ENCODE peak calls at places on chromosomes 5 and 9, in six cellular contexts. A, U, I, S, B and Z are unnamed samples.

GRCh38 chr9:116112236-116112635 is 41.4 kb upstream of the PAPPA start:
- DNase-seq in B (no peak), I (no peak), U (no peak), A (no peak), S (no peak), Z (no peak)

GRCh38 chr5:172395483-172395882 is 58.8 kb downstream of the SH3PXD2B start:
- DNase-seq in A (no peak), B (no peak), S (no peak), U (no peak), I (no peak), Z (no peak)

GRCh38 chr5:13943691-13944090 is 797 bp downstream of the DNAH5 start:
- DNase-seq in S (no peak), A (no peak), B (no peak), U (no peak), I (no peak), Z (no peak)

GRCh38 chr5:53173083-53173482 is 63.5 kb upstream of the MOCS2 start:
- DNase-seq in A (no peak), I (no peak), U (no peak), S (no peak), B (no peak), Z (no peak)

GRCh38 chr5:73591698-73592501 is 26.4 kb downstream of the UTP15 start:
- DNase-seq in A (no peak), I (no peak), S (no peak), B (no peak), U (no peak), Z (no peak)

GRCh38 chr9:23677446-23677845 is 148.6 kb downstream of the ELAVL2 start:
- DNase-seq in U (no peak), I (no peak), S (no peak), A (no peak), B (no peak), Z (no peak)

GRCh38 chr9:122055668-122056067 is 37.4 kb downstream of the TTLL11 start:
- DNase-seq in B (no peak), U (no peak), A (no peak), I (no peak), S (no peak), Z (no peak)

GRCh38 chr9:136010615-136011341 is 49.6 kb upstream of the UBAC1 start:
- DNase-seq in S (peak; percentile 56), U (no peak), I (no peak), B (no peak), A (no peak), Z (no peak)

GRCh38 chr9:128203024-128203841 is at the start of gene DNM1:
- DNase-seq in I (peak; percentile 66), A (peak; percentile 74), B (peak; percentile 99), U (peak; percentile 50), S (no peak), Z (peak; percentile 83)

GRCh38 chr9:105681724-105682123 is 12.6 kb upstream of the TMEM38B start:
- DNase-seq in I (no peak), A (no peak), S (no peak), B (peak; percentile 17), U (no peak), Z (no peak)

GRCh38 chr5:155004138-155004744 is 9.3 kb upstream of the KIF4B start:
- DNase-seq in U (peak; percentile 4), S (no peak), B (peak; percentile 11), I (peak; percentile 56), A (peak; percentile 56), Z (peak; percentile 26)

GRCh38 chr5:113171520-113171919 is 194.9 kb downstream of the DCP2 start:
- DNase-seq in S (no peak), U (no peak), A (no peak), B (no peak), I (no peak), Z (no peak)

GRCh38 chr5:67014957-67015400 is 181.6 kb downstream of the CD180 start:
- DNase-seq in I (no peak), U (no peak), S (no peak), B (no peak), A (no peak), Z (no peak)

GRCh38 chr9:125965421-125965820 is 218.2 kb downstream of the PBX3 start:
- DNase-seq in A (no peak), I (no peak), S (no peak), B (no peak), U (no peak), Z (no peak)

GRCh38 chr5:78404682-78405293 is 44.4 kb downstream of the SCAMP1 start:
- DNase-seq in A (no peak), I (peak; percentile 30), S (no peak), U (no peak), B (no peak), Z (no peak)